ENCODE peak calls at places on chromosomes 13 and 19, in four cellular contexts. L is WTC11, G is K562, O is HepG2. Y is an unnamed sample.

GRCh38 chr19:49149652-49150105 is 5.5 kb downstream of the HRC start:
- DNase-seq in G (peak; percentile 60), L (peak; percentile 82), O (peak; percentile 76), Y (peak; percentile 68)

GRCh38 chr13:47990427-47990826 is 10.6 kb downstream of the SUCLA2 start:
- DNase-seq in G (no peak), L (no peak), O (no peak), Y (no peak)

GRCh38 chr19:17347361-17347760 is 10.0 kb downstream of the GTPBP3 start:
- DNase-seq in O (no peak), L (no peak), G (no peak), Y (no peak)

GRCh38 chr13:31835932-31836331 is 96.6 kb downstream of the RXFP2 start:
- DNase-seq in L (no peak), O (peak; percentile 5), G (no peak), Y (no peak)

GRCh38 chr19:10228925-10229324 is 2.2 kb downstream of the S1PR2 start:
- DNase-seq in O (peak; percentile 48), L (peak; percentile 54), G (peak; percentile 70), Y (peak; percentile 59)

GRCh38 chr13:45416521-45417125 is 1.6 kb downstream of the SLC25A30 start:
- DNase-seq in O (no peak), L (no peak), G (no peak), Y (no peak)

GRCh38 chr13:42574011-42574410 is at the start of gene TNFSF11:
- DNase-seq in G (no peak), L (peak; percentile 62), O (no peak), Y (no peak)

GRCh38 chr19:47598407-47599349 is 10.3 kb upstream of the BICRA start:
- DNase-seq in O (peak; percentile 33), G (no peak), L (peak; percentile 76), Y (peak; percentile 68)

GRCh38 chr13:101289764-101290163 is 126.5 kb downstream of the NALCN start:
- DNase-seq in G (no peak), L (peak; percentile 79), O (no peak), Y (peak; percentile 7)

GRCh38 chr19:41416194-41416674 is 10.9 kb downstream of the B3GNT8 start:
- DNase-seq in G (no peak), L (no peak), O (no peak), Y (no peak)

GRCh38 chr13:27362064-27362751 is 62.2 kb upstream of the GTF3A start:
- DNase-seq in L (peak; percentile 95), O (peak; percentile 68), G (peak; percentile 82), Y (peak; percentile 86)

GRCh38 chr13:62084728-62085127 is 669.1 kb upstream of the PCDH20 start:
- DNase-seq in O (no peak), G (no peak), L (no peak), Y (no peak)

GRCh38 chr13:52428295-52428694 is 22.1 kb downstream of the VPS36 start:
- DNase-seq in L (no peak), G (no peak), O (peak; percentile 82), Y (no peak)

GRCh38 chr19:17942582-17943283 is 9.9 kb downstream of the CCDC124 start:
- DNase-seq in L (peak; percentile 63), G (peak; percentile 86), O (no peak), Y (no peak)

GRCh38 chr19:54893406-54893805 is 12.5 kb upstream of the NCR1 start:
- DNase-seq in O (no peak), G (no peak), L (peak; percentile 89), Y (no peak)

GRCh38 chr13:27370305-27370853 is 54.0 kb upstream of the GTF3A start:
- DNase-seq in O (no peak), L (no peak), G (no peak), Y (no peak)

GRCh38 chr19:41511628-41512027 is 64.3 kb upstream of the CEACAM21 start:
- DNase-seq in L (no peak), G (no peak), O (no peak), Y (no peak)

GRCh38 chr19:27672309-27673047 is 1540.5 kb downstream of the UQCRFS1 start:
- DNase-seq in G (no peak), O (no peak), L (no peak), Y (no peak)

GRCh38 chr13:22278336-22278929 is 607.6 kb downstream of the FGF9 start:
- DNase-seq in G (peak; percentile 5), O (peak; percentile 2), L (peak; percentile 64), Y (no peak)

DNA sequence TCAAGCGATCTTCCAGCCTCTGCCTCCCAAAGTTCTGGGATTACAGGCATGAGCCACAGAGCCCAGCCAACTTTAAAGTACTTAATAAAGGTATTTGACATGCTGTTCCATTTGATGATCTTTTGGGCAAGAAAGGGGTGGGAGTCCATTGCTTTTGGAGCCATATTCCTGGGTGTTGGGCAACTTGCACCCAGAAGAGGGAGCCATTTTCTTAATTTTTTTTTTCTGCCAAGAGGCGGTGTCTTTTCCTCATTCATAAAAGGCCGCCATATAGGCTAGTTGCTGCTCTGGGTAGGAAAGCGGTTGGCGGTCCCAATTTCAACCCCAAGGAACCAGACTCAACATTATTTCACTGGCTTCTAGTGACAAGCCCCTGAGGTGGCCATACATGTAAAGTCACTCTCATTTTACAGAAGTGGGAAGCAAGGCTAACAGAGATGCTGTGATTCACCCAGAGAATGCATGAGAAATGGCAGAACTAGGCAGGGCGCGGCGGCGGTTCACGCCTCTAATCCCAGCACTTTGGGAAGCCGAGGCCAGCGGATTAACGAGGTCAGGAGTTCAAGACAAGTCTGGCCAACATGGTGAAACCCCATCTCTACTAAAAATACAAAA is 139.6 kb downstream of the CACNA1A start:
- DNase-seq in O (no peak), G (peak; percentile 57), L (peak; percentile 16), Y (peak; percentile 45)
- TF ChIP-seq ELF4 in O (no peak), G (no peak), L (no peak), Y (no peak)

DNA sequence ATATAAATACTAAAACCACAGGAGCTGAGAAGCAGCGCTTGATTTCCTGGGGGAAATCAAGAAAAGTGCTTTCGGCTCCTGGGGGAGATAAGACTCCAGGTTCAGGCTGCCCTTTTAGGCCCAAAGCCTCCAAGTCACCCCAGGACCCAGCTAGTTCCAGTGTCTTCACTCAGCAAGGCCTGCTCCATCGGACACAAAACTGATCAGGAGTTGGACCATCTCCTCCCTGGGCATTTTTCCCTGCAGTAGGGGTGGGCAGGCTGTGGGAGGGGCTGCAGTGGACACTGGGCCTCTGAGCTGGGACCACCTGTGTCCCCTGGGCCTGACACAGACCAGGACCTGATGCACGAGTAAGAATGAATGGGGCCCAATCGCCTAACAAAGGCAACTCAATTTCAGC is 15.2 kb downstream of the C19orf12 start:
- DNase-seq in O (no peak), L (no peak), G (no peak), Y (no peak)
- TF ChIP-seq SP1 in O (no peak), L (no peak), G (no peak), Y (no peak)

DNA sequence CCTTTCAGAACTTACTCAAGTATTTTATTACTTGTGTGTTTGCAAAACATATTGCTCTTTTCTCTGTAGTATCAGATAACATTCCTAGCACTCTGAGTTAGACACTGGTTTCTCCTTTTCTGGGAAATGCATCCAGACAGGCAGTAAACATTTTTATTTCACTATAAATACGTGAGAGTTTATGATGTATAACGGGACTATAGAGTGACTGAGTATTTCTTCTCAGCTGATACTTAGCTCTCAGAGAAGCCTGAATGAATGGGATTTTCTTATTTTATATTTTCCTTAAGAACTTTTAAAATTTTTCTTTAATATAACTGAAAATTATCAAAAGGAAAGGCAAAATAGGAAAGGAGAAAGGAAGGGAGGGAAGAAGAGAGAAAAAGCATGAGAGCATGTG is 211.2 kb upstream of the EDNRB start:
- DNase-seq in G (no peak), O (no peak), L (no peak), Y (peak; percentile 43)
- TF ChIP-seq ELF4 in G (no peak), O (no peak), L (no peak), Y (no peak)

DNA sequence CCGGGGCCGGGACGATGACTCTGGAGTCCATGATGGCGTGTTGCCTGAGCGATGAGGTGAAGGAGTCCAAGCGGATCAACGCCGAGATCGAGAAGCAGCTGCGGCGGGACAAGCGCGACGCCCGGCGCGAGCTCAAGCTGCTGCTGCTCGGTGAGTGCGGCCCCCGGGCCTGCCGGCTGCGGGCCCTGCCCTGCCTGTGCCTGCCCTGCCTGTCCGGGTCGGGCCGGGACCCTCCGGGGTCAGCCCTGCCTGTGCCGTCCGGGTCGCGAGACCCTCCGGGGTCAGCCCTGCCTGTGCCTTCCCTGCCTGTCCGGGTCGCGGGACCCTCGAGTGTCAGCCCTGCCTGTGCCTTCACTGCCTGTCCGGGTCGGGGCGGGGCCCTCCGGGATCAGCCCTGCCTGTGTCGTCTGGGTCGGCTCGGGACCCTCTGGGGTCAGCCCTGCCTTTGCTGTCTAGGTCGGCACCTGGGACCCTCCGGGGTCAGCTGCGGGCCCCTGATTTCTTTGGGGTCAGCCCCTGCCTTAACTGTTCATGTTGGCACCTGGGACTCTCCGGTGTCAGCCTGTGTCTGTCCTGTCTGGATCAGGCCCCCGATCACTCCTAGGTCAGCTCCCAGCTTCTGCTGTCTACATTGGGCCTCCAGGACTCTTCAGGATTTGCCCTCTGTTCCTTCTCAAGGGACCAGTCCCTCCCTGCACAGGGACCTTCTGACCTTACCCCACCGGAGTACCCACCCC is 644 bp downstream of the GNA11 start:
- DNase-seq in G (no peak), L (no peak), O (no peak), Y (no peak)
- TF ChIP-seq SP1 in G (no peak), L (no peak), O (no peak), Y (no peak)

Y was measured in HEK293T.